ENCODE peak calls at places on chromosomes 2 and 18, in five cellular contexts. L, S, D, K and R are unnamed samples.

GRCh38 chr18:12552884-12553242 is 105.0 kb downstream of the SPIRE1 start:
- DNase-seq in L (no peak), S (no peak), D (no peak), K (no peak), R (no peak)

GRCh38 chr2:134457765-134458202 is 203.9 kb downstream of the MGAT5 start:
- DNase-seq in L (no peak), S (no peak), D (no peak), K (no peak), R (no peak)

GRCh38 chr2:219595250-219595649 is 2.4 kb upstream of the STK11IP start:
- DNase-seq in L (no peak), S (no peak), D (no peak), K (no peak), R (no peak)

GRCh38 chr2:180753809-180754761 is 226.3 kb upstream of the UBE2E3 start:
- DNase-seq in L (no peak), S (no peak), D (no peak), K (no peak), R (no peak)

GRCh38 chr18:74453011-74453571 is 4.0 kb downstream of the DIPK1C start:
- DNase-seq in L (no peak), S (no peak), D (no peak), K (no peak), R (no peak)

GRCh38 chr2:26088038-26088643 is 54.3 kb downstream of the RAB10 start:
- DNase-seq in L (peak; percentile 40), S (no peak), D (peak; percentile 16), K (no peak), R (no peak)

GRCh38 chr2:54520687-54521086 is 64.6 kb downstream of the SPTBN1 start:
- DNase-seq in L (no peak), S (no peak), D (no peak), K (no peak), R (no peak)

GRCh38 chr2:102103992-102104871 is 38.3 kb upstream of the IL1R1 start:
- DNase-seq in L (peak; percentile 36), S (no peak), D (no peak), K (peak; percentile 69), R (no peak)

GRCh38 chr2:202278944-202279343 is 13.4 kb downstream of the NOP58 start:
- DNase-seq in L (no peak), S (peak; percentile 18), D (no peak), K (no peak), R (no peak)

GRCh38 chr2:17539993-17540812 is at the start of gene VSNL1:
- DNase-seq in L (peak; percentile 12), S (peak; percentile 60), D (no peak), K (peak; percentile 85), R (peak; percentile 28)

GRCh38 chr2:65382776-65383357 is 49.5 kb downstream of the SPRED2 start:
- DNase-seq in L (peak; percentile 54), S (no peak), D (no peak), K (peak; percentile 83), R (peak; percentile 90)

GRCh38 chr2:2656046-2656715 is 325.1 kb upstream of the MYT1L start:
- DNase-seq in L (no peak), S (no peak), D (no peak), K (no peak), R (no peak)

GRCh38 chr18:54776282-54776977 is 51.8 kb upstream of the RAB27B start:
- DNase-seq in L (peak; percentile 10), S (no peak), D (no peak), K (no peak), R (peak; percentile 6)

GRCh38 chr2:240611601-240612210 is 13.6 kb upstream of the GPR35 start:
- DNase-seq in L (no peak), S (no peak), D (no peak), K (no peak), R (no peak)

GRCh38 chr2:240213226-240213475 is 72.7 kb upstream of the OTOS start:
- DNase-seq in L (no peak), S (no peak), D (no peak), K (no peak), R (no peak)

GRCh38 chr2:224869601-224870000 is 153.4 kb upstream of the CCDC195 start:
- DNase-seq in L (no peak), S (no peak), D (no peak), K (no peak), R (no peak)

GRCh38 chr18:11309172-11309571 is 159.8 kb upstream of the PIEZO2 start:
- DNase-seq in L (no peak), S (no peak), D (no peak), K (no peak), R (no peak)

GRCh38 chr2:137829251-137829650 is 135.0 kb upstream of the HNMT start:
- DNase-seq in L (no peak), S (no peak), D (no peak), K (no peak), R (no peak)

GRCh38 chr2:233338046-233338445 is 16.2 kb upstream of the DGKD start:
- DNase-seq in L (no peak), S (no peak), D (no peak), K (no peak), R (no peak)

GRCh38 chr18:69898241-69898861 is 49.3 kb downstream of the CD226 start:
- DNase-seq in L (peak; percentile 48), S (no peak), D (peak; percentile 33), K (no peak), R (no peak)

GRCh38 chr2:44801676-44802408 is 139.7 kb upstream of the SIX3 start:
- DNase-seq in L (peak; percentile 26), S (no peak), D (no peak), K (no peak), R (no peak)

GRCh38 chr2:240810199-240810598 is 9.8 kb downstream of the KIF1A start:
- DNase-seq in L (no peak), S (no peak), D (no peak), K (no peak), R (no peak)

GRCh38 chr2:88729061-88729745 is 37.7 kb downstream of the RPIA start:
- DNase-seq in L (no peak), S (no peak), D (no peak), K (no peak), R (no peak)

GRCh38 chr2:109719871-109720270 is 74.2 kb upstream of the RGPD5 start:
- DNase-seq in L (no peak), S (no peak), D (no peak), K (peak; percentile 40), R (no peak)

GRCh38 chr2:60532421-60532820 is 21.0 kb downstream of the BCL11A start:
- DNase-seq in L (no peak), S (no peak), D (no peak), K (no peak), R (no peak)

GRCh38 chr2:172083725-172084483 is 1.4 kb upstream of the DLX1 start:
- DNase-seq in L (peak; percentile 23), S (no peak), D (no peak), K (no peak), R (no peak)

GRCh38 chr18:42758851-42759250 is 356.6 kb downstream of the RIT2 start:
- DNase-seq in L (no peak), S (no peak), D (no peak), K (no peak), R (no peak)

GRCh38 chr2:119283873-119284331 is 60.3 kb downstream of the STEAP3 start:
- DNase-seq in L (no peak), S (no peak), D (no peak), K (peak; percentile 95), R (no peak)

GRCh38 chr2:120314656-120315366 is 31.1 kb upstream of the INHBB start:
- DNase-seq in L (no peak), S (no peak), D (no peak), K (no peak), R (no peak)

GRCh38 chr2:37610638-37611289 is 60.7 kb downstream of the CDC42EP3 start:
- DNase-seq in L (no peak), S (no peak), D (no peak), K (no peak), R (no peak)

GRCh38 chr2:146634256-146635068 is 1210.4 kb upstream of the ACVR2A start:
- DNase-seq in L (no peak), S (no peak), D (no peak), K (no peak), R (no peak)

GRCh38 chr2:172373761-172374160 is 53.6 kb upstream of the ITGA6 start:
- DNase-seq in L (no peak), S (no peak), D (no peak), K (no peak), R (no peak)

GRCh38 chr2:27191107-27191829 is 20.6 kb upstream of the ATRAID start:
- DNase-seq in L (peak; percentile 60), S (peak; percentile 37), D (no peak), K (peak; percentile 21), R (no peak)

GRCh38 chr2:95375532-95376221 is 26.8 kb upstream of the FAHD2A start:
- DNase-seq in L (no peak), S (no peak), D (no peak), K (no peak), R (no peak)

GRCh38 chr2:157107460-157107859 is 150.0 kb upstream of the GALNT5 start:
- DNase-seq in L (no peak), S (no peak), D (no peak), K (no peak), R (no peak)

GRCh38 chr2:120203341-120204021 is 19.7 kb downstream of the TMEM185B start:
- DNase-seq in L (no peak), S (no peak), D (no peak), K (no peak), R (no peak)

GRCh38 chr2:222424281-222424728 is at the start of gene SGPP2:
- DNase-seq in L (peak; percentile 71), S (no peak), D (no peak), K (no peak), R (no peak)

GRCh38 chr18:64165906-64166305 is 17.0 kb upstream of the LINC00305 start:
- DNase-seq in L (no peak), S (no peak), D (no peak), K (no peak), R (no peak)

GRCh38 chr18:8139971-8140406 is 469.2 kb upstream of the RAB12 start:
- DNase-seq in L (no peak), S (no peak), D (no peak), K (no peak), R (no peak)